ENCODE peak calls at places on chromosome 2, in six cellular contexts. Y is NT2/D1, S is BJ, O is left colon, X is dorsolateral prefrontal cortex, N is Caki2. V is an unnamed sample.
A peak's percentile ranks its signal among the peaks of the same experiment; 100 is the strongest.

GRCh38 chr2:149125031-149125725 is 86.7 kb downstream of the LYPD6B start:
- DNase-seq in N (no peak), O (peak; percentile 51), Y (no peak), S (no peak), X (no peak), V (no peak)

GRCh38 chr2:168029071-168029470 is 218.3 kb downstream of the STK39 start:
- DNase-seq in S (no peak), Y (no peak), N (no peak), X (no peak), O (no peak), V (no peak)

GRCh38 chr2:130728007-130728454 is 839 bp upstream of the GPR148 start:
- DNase-seq in S (no peak), Y (no peak), X (no peak), N (no peak), O (no peak), V (no peak)

GRCh38 chr2:180124273-180124881 is 117.3 kb upstream of the CWC22 start:
- DNase-seq in Y (peak; percentile 28), X (no peak), N (peak; percentile 60), S (no peak), O (no peak), V (peak; percentile 47)

GRCh38 chr2:9885036-9885684 is 41.9 kb downstream of the TAF1B start:
- DNase-seq in X (no peak), N (no peak), O (no peak), S (no peak), Y (no peak), V (no peak)

GRCh38 chr2:63047534-63048281 is 2.9 kb upstream of the OTX1 start:
- DNase-seq in O (peak; percentile 37), X (no peak), S (no peak), N (no peak), Y (no peak), V (peak; percentile 43)

GRCh38 chr2:184419744-184420143 is 178.6 kb upstream of the ZNF804A start:
- DNase-seq in Y (no peak), S (no peak), O (no peak), X (no peak), N (no peak), V (no peak)

GRCh38 chr2:10204326-10205200 is 82.0 kb downstream of the RRM2 start:
- DNase-seq in O (no peak), N (no peak), Y (no peak), X (no peak), S (no peak), V (peak; percentile 54)

GRCh38 chr2:234334146-234334545 is 162.7 kb downstream of the ARL4C start:
- DNase-seq in Y (peak; percentile 51), S (no peak), X (no peak), N (peak; percentile 41), O (no peak), V (no peak)

GRCh38 chr2:200788129-200788718 is 23.5 kb upstream of the BZW1 start:
- DNase-seq in N (no peak), X (no peak), Y (no peak), O (no peak), S (peak; percentile 46), V (no peak)

GRCh38 chr2:56565143-56565542 is 381.4 kb downstream of the CCDC85A start:
- DNase-seq in N (no peak), Y (no peak), S (no peak), X (no peak), O (no peak), V (no peak)

GRCh38 chr2:45821558-45822271 is 170.2 kb downstream of the PRKCE start:
- DNase-seq in Y (no peak), O (peak; percentile 55), N (no peak), X (no peak), S (no peak), V (no peak)

GRCh38 chr2:75640621-75641121 is 5.9 kb upstream of the MRPL19 start:
- DNase-seq in N (peak; percentile 39), S (peak; percentile 24), X (peak; percentile 68), O (peak; percentile 68), Y (peak; percentile 22), V (peak; percentile 24)

GRCh38 chr2:162215162-162215561 is 28.1 kb downstream of the FAP start:
- DNase-seq in S (no peak), X (no peak), N (no peak), O (no peak), Y (no peak), V (no peak)

GRCh38 chr2:67451086-67451832 is 54.1 kb downstream of the ETAA1 start:
- DNase-seq in Y (no peak), X (no peak), N (peak; percentile 73), O (no peak), S (peak; percentile 10), V (no peak)

GRCh38 chr2:157853211-157853610 is 22.9 kb downstream of the ACVR1 start:
- DNase-seq in O (no peak), N (no peak), X (no peak), S (no peak), Y (no peak), V (no peak)

GRCh38 chr2:202721621-202722020 is 86.9 kb downstream of the FAM117B start:
- DNase-seq in X (no peak), Y (peak; percentile 5), O (no peak), N (peak; percentile 2), S (no peak), V (no peak)